ENCODE peak calls at places on chromosomes 3 and 15, in five cellular contexts. T is endothelial cell of umbilical vein, O is psoas muscle, H is dorsolateral prefrontal cortex, C is heart left ventricle. E is an unnamed sample.

GRCh38 chr15:74964794-74965193 is 8.2 kb upstream of the RPP25 start:
- DNase-seq in T (peak; percentile 73), O (no peak), H (no peak), C (no peak), E (no peak)

GRCh38 chr15:51093865-51094605 is 671 bp downstream of the TNFAIP8L3 start:
- DNase-seq in T (peak; percentile 59), O (peak; percentile 58), H (peak; percentile 51), C (no peak), E (peak; percentile 59)

GRCh38 chr3:38165722-38166387 is 518 bp downstream of the OXSR1 start:
- DNase-seq in T (no peak), O (no peak), H (peak; percentile 58), C (no peak), E (peak; percentile 71)

GRCh38 chr3:51257865-51258264 is 127.2 kb upstream of the MANF start:
- DNase-seq in T (no peak), O (no peak), H (no peak), C (no peak), E (no peak)

GRCh38 chr3:37803726-37804469 is 57.8 kb upstream of the CTDSPL start:
- DNase-seq in T (no peak), O (no peak), H (no peak), C (no peak), E (no peak)

GRCh38 chr15:69653846-69654245 is 201.2 kb downstream of the RPLP1 start:
- DNase-seq in T (no peak), O (no peak), H (no peak), C (no peak), E (no peak)

GRCh38 chr3:185658504-185658912 is 72.4 kb downstream of the SENP2 start:
- DNase-seq in T (peak; percentile 67), O (peak; percentile 67), H (peak; percentile 79), C (no peak), E (peak; percentile 77)

GRCh38 chr15:49383266-49383665 is 39.8 kb upstream of the FGF7 start:
- DNase-seq in T (no peak), O (no peak), H (no peak), C (no peak), E (no peak)

GRCh38 chr3:141680620-141681389 is 57.3 kb upstream of the RNF7 start:
- DNase-seq in T (peak; percentile 88), O (no peak), H (no peak), C (peak; percentile 69), E (no peak)

GRCh38 chr3:51333021-51333420 is 52.1 kb upstream of the MANF start:
- DNase-seq in T (no peak), O (no peak), H (no peak), C (no peak), E (no peak)

GRCh38 chr15:92614791-92615785 is 40.5 kb downstream of the FAM174B start:
- DNase-seq in T (no peak), O (no peak), H (no peak), C (no peak), E (no peak)

GRCh38 chr3:24686764-24687163 is 192.1 kb upstream of the THRB start:
- DNase-seq in T (no peak), O (no peak), H (no peak), C (no peak), E (no peak)

GRCh38 chr3:76765526-76765925 is 274.4 kb upstream of the ROBO2 start:
- DNase-seq in T (no peak), O (no peak), H (no peak), C (no peak), E (no peak)

GRCh38 chr3:156299569-156299968 is 179.2 kb downstream of the KCNAB1 start:
- DNase-seq in T (no peak), O (no peak), H (no peak), C (no peak), E (no peak)

GRCh38 chr3:33061782-33062181 is 35.2 kb downstream of the GLB1 start:
- DNase-seq in T (no peak), O (no peak), H (no peak), C (no peak), E (no peak)

GRCh38 chr3:19543212-19543841 is 390.7 kb downstream of the EFHB start:
- DNase-seq in T (no peak), O (no peak), H (no peak), C (no peak), E (no peak)

GRCh38 chr15:62786123-62786825 is 256.3 kb upstream of the TPM1 start:
- DNase-seq in T (peak; percentile 18), O (no peak), H (no peak), C (no peak), E (no peak)

GRCh38 chr3:194986208-194987043 is 284.5 kb downstream of the XXYLT1 start:
- DNase-seq in T (no peak), O (no peak), H (no peak), C (no peak), E (no peak)

GRCh38 chr3:16842710-16843270 is 42.0 kb upstream of the PLCL2 start:
- DNase-seq in T (no peak), O (no peak), H (no peak), C (no peak), E (no peak)
- H3K27ac ChIP-seq in T (no peak overlapping the region), O (peak overlapping the region; percentile 87), H (no peak overlapping the region), C (peak overlapping the region; percentile 38), E (no peak overlapping the region)

DNA sequence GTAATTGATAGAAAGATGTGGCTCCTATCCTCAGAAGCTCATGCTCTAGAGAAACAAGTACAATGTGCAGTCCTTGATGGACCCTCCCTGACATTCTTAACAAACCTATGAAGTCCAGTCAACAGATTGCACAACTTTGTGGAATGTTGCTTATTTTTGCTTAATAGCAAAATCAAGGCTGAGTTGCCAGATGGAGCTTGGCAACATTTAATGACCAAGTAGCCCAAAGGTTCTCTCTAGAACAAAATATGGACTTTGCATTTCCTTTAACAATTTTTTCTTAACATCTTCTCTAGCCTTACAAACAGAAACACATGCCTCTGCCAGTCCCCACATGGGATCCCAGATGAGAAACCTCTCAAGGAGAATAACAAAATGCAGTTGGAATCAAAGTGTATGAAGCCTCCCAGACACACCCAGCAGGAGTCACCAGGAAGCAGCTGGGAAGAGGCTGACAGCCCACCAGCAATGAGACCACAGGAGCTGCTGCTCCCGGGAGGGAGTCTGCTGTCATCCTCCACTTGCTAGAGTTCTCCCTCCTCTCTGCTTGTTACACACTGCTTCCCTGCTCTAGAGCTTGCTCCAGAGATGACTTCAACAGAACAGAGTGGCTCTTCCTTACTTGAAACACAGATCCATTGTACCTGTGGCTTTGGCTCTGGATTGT is 422.4 kb upstream of the CDIN1 start:
- DNase-seq in T (no peak), O (peak; percentile 82), H (no peak), C (peak; percentile 10), E (no peak)
- H3K4me3 ChIP-seq in T (no peak overlapping the region), O (no peak overlapping the region), H (no peak overlapping the region), C (no peak overlapping the region), E (no peak overlapping the region)

GRCh38 chr3:146896711-146897110 is 291.6 kb upstream of the PLSCR5 start:
- DNase-seq in T (no peak), O (no peak), H (no peak), C (no peak), E (no peak)
- H3K27ac ChIP-seq in T (no peak overlapping the region), O (no peak overlapping the region), H (no peak overlapping the region), C (no peak overlapping the region), E (no peak overlapping the region)

GRCh38 chr3:192188218-192188835 is 539.0 kb downstream of the FGF12 start:
- DNase-seq in T (peak; percentile 46), O (peak; percentile 57), H (no peak), C (peak; percentile 22), E (no peak)

GRCh38 chr3:192186508-192186907 is 540.8 kb downstream of the FGF12 start:
- DNase-seq in T (peak; percentile 59), O (no peak), H (no peak), C (no peak), E (no peak)

GRCh38 chr3:192183109-192183508 is 544.2 kb downstream of the FGF12 start:
- DNase-seq in T (no peak), O (no peak), H (no peak), C (no peak), E (no peak)

GRCh38 chr3:192187485-192188051 is 539.8 kb downstream of the FGF12 start:
- DNase-seq in T (peak; percentile 7), O (no peak), H (no peak), C (no peak), E (no peak)
- H3K4me3 ChIP-seq in T (no peak overlapping the region), O (no peak overlapping the region), H (no peak overlapping the region), C (no peak overlapping the region), E (no peak overlapping the region)

GRCh38 chr3:29759443-29760033 is 478.7 kb downstream of the RBMS3 start:
- DNase-seq in T (peak; percentile 53), O (no peak), H (no peak), C (peak; percentile 11), E (no peak)

GRCh38 chr3:29755416-29755815 is 474.5 kb downstream of the RBMS3 start:
- DNase-seq in T (no peak), O (no peak), H (no peak), C (no peak), E (no peak)

GRCh38 chr3:29759021-29759359 is 478.1 kb downstream of the RBMS3 start:
- DNase-seq in T (no peak), O (no peak), H (no peak), C (peak; percentile 21), E (no peak)

GRCh38 chr3:29758108-29759020 is 477.5 kb downstream of the RBMS3 start:
- DNase-seq in T (peak; percentile 88), O (no peak), H (no peak), C (no peak), E (no peak)

GRCh38 chr3:29757054-29757777 is 476.3 kb downstream of the RBMS3 start:
- DNase-seq in T (peak; percentile 77), O (no peak), H (no peak), C (peak; percentile 15), E (no peak)
- H3K27ac ChIP-seq in T (peak overlapping the region; percentile 98), O (peak overlapping the region; percentile 78), H (no peak overlapping the region), C (peak overlapping the region; percentile 70), E (no peak overlapping the region)

GRCh38 chr15:41235929-41236328 is 4.9 kb downstream of the CHP1 start:
- DNase-seq in T (no peak), O (no peak), H (no peak), C (no peak), E (no peak)

GRCh38 chr15:41233367-41233771 is 2.3 kb downstream of the CHP1 start:
- DNase-seq in T (peak; percentile 45), O (no peak), H (peak; percentile 49), C (no peak), E (no peak)

GRCh38 chr15:41231536-41231935 is 468 bp downstream of the CHP1 start:
- DNase-seq in T (peak; percentile 47), O (no peak), H (no peak), C (no peak), E (no peak)

GRCh38 chr15:41230650-41231533 is at the start of the genes CHP1 and EXD1:
- DNase-seq in T (peak; percentile 98), O (peak; percentile 100), H (peak; percentile 99), C (peak; percentile 99), E (peak; percentile 97)

GRCh38 chr15:41230345-41230649 is 260 bp downstream of the EXD1 start:
- DNase-seq in T (no peak), O (no peak), H (no peak), C (no peak), E (no peak)
- H3K4me3 ChIP-seq in T (no peak overlapping the region), O (peak overlapping the region; percentile 83), H (peak overlapping the region; percentile 90), C (peak overlapping the region; percentile 82), E (peak overlapping the region; percentile 88)